ENCODE peak calls at places on chromosome 12, in eight cellular contexts. C is brain microvascular endothelial cell; U is pancreas; A is naive thymus-derived CD4-positive, alpha-beta T cell; T is fibroblast of pulmonary artery; V is A549; D is hepatocyte; M is aorta. F is an unnamed sample.

GRCh38 chr12:64663019-64663418 is 52.7 kb downstream of the RASSF3 start:
- DNase-seq in C (no peak), U (no peak), A (no peak), T (no peak), V (no peak), D (no peak), M (no peak), F (no peak)

GRCh38 chr12:18719922-18720321 is 17.9 kb downstream of the PLCZ1 start:
- DNase-seq in C (no peak), U (no peak), A (no peak), T (no peak), V (no peak), D (no peak), M (no peak), F (no peak)

GRCh38 chr12:108297895-108298760 is 41.0 kb downstream of the CMKLR1 start:
- DNase-seq in C (no peak), U (no peak), A (no peak), T (no peak), V (no peak), D (no peak), M (no peak), F (no peak)

GRCh38 chr12:115191342-115191741 is 507.4 kb upstream of the TBX3 start:
- DNase-seq in C (no peak), U (no peak), A (no peak), T (peak), V (no peak), D (no peak), M (no peak), F (peak)

GRCh38 chr12:115362319-115362976 is 678.5 kb upstream of the TBX3 start:
- DNase-seq in C (no peak), U (no peak), A (no peak), T (no peak), V (no peak), D (no peak), M (no peak), F (peak)

GRCh38 chr12:101857043-101857558 is 20.3 kb upstream of the DRAM1 start:
- DNase-seq in C (peak), U (no peak), A (no peak), T (peak), V (peak), D (peak), M (no peak), F (peak)

GRCh38 chr12:22064968-22065367 is 18.9 kb downstream of the CMAS start:
- DNase-seq in C (no peak), U (no peak), A (no peak), T (no peak), V (no peak), D (no peak), M (no peak), F (no peak)

GRCh38 chr12:123165537-123165936 is 14.6 kb upstream of the PITPNM2 start:
- DNase-seq in C (no peak), U (no peak), A (no peak), T (no peak), V (no peak), D (no peak), M (no peak), F (no peak)

GRCh38 chr12:92908108-92908507 is 21.0 kb downstream of the EEA1 start:
- DNase-seq in C (no peak), U (no peak), A (peak), T (no peak), V (no peak), D (no peak), M (no peak), F (no peak)
- H3K4me3 ChIP-seq in C (no peak), U (no peak), A (no peak), T (no peak), V (no peak), D (no peak), M (no peak), F (no peak)

GRCh38 chr12:116559330-116560080 is at the start of gene MAP1LC3B2:
- DNase-seq in C (peak), U (peak), A (peak), T (peak), V (peak), D (peak), M (peak), F (peak)
- H3K4me3 ChIP-seq in C (no peak), U (no peak), A (peak), T (no peak), V (no peak), D (no peak), M (no peak), F (no peak)

DNA sequence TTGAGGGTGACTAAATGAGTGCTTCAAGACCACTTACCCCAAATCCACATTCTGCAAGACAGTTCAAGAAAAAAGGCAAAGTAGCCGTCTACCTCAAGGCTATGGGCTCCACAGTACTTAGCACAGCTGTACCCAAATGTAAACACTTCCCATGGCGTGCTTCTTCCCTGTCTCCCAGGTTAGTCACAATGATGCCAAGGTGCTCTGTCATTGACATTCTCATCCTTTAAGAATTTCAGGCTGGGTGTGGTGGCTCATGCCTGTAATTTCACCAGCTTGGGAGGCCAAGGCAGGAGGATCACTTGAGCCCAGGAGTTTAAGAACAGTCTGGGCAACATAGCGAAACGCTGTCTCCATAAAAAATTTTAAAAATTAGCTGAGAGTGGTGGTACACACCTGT is 51.2 kb upstream of the CERS5 start:
- DNase-seq in C (peak), U (no peak), A (no peak), T (no peak), V (peak), D (no peak), M (no peak), F (peak)
- H3K4me3 ChIP-seq in C (no peak), U (no peak), A (no peak), T (no peak), V (no peak), D (no peak), M (no peak), F (no peak)

GRCh38 chr12:52792185-52793029 is 3.5 kb downstream of the KRT3 start:
- DNase-seq in C (no peak), U (no peak), A (no peak), T (no peak), V (no peak), D (no peak), M (no peak), F (no peak)
- H3K4me3 ChIP-seq in C (no peak), U (no peak), A (no peak), T (no peak), V (no peak), D (no peak), M (no peak), F (no peak)

DNA sequence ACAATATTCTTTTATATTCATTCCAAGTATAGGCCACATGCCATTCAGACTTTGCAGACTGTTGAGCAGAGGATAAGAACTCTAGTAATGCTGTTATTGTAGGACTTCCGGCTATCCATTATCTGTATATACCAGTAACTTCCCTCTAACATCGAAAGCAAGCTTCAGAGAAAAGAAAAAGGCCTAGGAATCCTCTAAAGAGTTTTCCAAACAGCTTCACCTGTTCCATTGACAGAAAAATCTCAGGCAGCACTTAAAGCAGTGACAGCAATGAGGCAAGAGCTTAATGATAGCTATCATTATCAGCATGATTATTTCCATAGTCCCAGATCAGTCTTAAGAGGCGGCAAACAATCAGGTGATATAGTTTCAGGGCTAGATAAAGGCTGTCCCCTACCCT is 1.8 kb downstream of the CPNE8 start:
- DNase-seq in C (no peak), U (no peak), A (no peak), T (no peak), V (no peak), D (no peak), M (no peak), F (no peak)
- H3K4me3 ChIP-seq in C (no peak), U (no peak), A (no peak), T (no peak), V (no peak), D (no peak), M (no peak), F (no peak)

GRCh38 chr12:131808744-131809371 is 19.3 kb upstream of the MMP17 start:
- DNase-seq in C (no peak), U (no peak), A (peak), T (no peak), V (no peak), D (no peak), M (no peak), F (no peak)
- H3K4me3 ChIP-seq in C (no peak), U (no peak), A (no peak), T (no peak), V (no peak), D (no peak), M (no peak), F (peak)

GRCh38 chr12:16605666-16606116 is 271 bp downstream of the LMO3 start:
- DNase-seq in C (no peak), U (no peak), A (no peak), T (peak), V (no peak), D (no peak), M (no peak), F (peak)
- H3K4me3 ChIP-seq in C (peak), U (peak), A (no peak), T (peak), V (peak), D (peak), M (peak), F (peak)

DNA sequence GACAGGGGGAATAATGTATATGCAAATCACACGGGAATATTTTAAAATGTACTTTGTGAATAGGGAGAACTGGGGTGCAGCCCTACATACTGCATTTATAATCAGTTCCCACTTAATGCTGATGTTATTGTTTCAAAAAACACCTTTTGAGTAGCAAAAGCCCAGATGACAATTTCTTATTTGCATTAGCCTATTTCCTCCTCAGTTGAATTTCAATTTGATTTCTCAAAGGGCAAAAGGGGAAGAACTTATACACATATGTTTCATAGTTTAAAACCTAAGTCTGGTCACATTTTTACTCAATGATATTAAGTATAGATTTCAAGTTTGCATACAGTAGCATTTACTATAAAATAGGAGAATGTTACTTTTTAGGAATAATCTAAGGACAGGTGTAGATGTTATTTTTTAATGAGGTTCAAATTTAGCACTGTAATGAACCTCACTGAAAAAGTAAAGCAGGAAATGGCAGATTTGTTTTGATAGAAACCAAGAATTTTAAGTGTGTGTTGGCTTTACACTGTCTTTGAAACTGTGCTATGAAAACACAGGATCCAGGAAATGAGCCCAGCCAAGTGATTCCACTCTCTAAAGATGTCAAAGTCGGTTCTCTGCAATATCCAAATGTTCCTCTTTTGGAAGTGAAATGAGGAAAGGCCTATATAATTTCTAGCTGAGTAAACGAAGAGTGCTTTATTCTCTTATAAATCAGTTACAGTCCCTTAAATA is 367.4 kb downstream of the BTG1 start:
- DNase-seq in C (no peak), U (no peak), A (peak), T (peak), V (peak), D (peak), M (no peak), F (peak)
- H3K4me3 ChIP-seq in C (no peak), U (no peak), A (peak), T (no peak), V (no peak), D (no peak), M (no peak), F (no peak)

GRCh38 chr12:57225680-57226190 is 3.8 kb upstream of the SHMT2 start:
- DNase-seq in C (no peak), U (no peak), A (no peak), T (no peak), V (no peak), D (no peak), M (no peak), F (no peak)

GRCh38 chr12:57222286-57223190 is 5.9 kb downstream of the NXPH4 start:
- DNase-seq in C (no peak), U (no peak), A (no peak), T (no peak), V (no peak), D (no peak), M (no peak), F (no peak)

GRCh38 chr12:57223191-57224165 is 6.0 kb upstream of the SHMT2 start:
- DNase-seq in C (no peak), U (no peak), A (no peak), T (no peak), V (no peak), D (no peak), M (no peak), F (no peak)

GRCh38 chr12:57224973-57225679 is 4.4 kb upstream of the SHMT2 start:
- DNase-seq in C (no peak), U (peak), A (peak), T (no peak), V (no peak), D (peak), M (peak), F (no peak)

DNA sequence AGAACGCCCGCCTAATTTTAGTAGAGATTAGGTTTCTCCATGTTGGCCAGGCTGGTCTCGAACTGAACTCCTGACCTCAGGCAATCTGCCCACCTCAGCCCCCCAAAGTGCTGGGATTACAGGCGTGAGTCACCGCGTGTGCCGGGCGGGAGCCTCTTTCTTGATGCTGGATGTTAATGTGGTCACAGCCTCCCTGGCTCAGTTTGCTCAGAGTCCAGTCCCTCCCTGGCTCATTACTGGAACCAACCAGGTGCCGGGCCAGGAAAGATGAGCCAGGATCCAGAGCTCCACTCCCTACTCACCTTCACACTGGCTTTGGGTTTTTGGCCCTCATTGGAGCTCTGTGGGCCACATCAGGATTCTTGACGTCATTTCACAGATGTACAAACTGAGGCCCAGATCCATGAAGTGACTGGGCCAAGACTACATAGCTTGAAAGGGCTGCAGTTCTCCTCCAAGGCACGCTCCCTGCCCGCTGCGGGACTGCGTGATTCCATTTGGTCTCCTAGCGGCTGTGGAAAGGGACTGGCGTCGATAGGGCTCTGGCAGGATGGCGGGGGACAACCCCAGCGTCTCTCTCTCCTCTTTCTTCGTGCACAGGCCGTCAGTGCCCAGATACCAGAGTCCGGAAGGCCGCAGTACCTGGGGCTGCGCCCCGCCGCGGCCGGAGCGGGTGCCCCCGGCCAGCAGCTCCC is 5.1 kb upstream of the SHMT2 start:
- DNase-seq in C (no peak), U (no peak), A (no peak), T (no peak), V (no peak), D (no peak), M (no peak), F (no peak)
- H3K4me3 ChIP-seq in C (no peak), U (no peak), A (no peak), T (no peak), V (no peak), D (no peak), M (no peak), F (no peak)